ENCODE peak calls at places on chromosomes 3 and 15, in seven cellular contexts. V is AG04450, F is fibroblast of mammary gland, Y is IMR-90, O is breast epithelium, X is endothelial cell, I is thoracic aorta. H is an unnamed sample.

GRCh38 chr3:62201438-62202035 is 171.8 kb downstream of the FEZF2 start:
- DNase-seq in F (peak; percentile 52), Y (peak; percentile 51), I (no peak), V (no peak), X (peak; percentile 26), O (no peak), H (no peak)

GRCh38 chr3:3806856-3807255 is 7.6 kb downstream of the LRRN1 start:
- DNase-seq in V (no peak), X (no peak), F (no peak), I (no peak), Y (no peak), O (no peak), H (no peak)

GRCh38 chr3:153260681-153261080 is 98.7 kb downstream of the RAP2B start:
- DNase-seq in I (no peak), V (no peak), F (no peak), Y (no peak), O (no peak), X (no peak), H (no peak)

GRCh38 chr15:41334293-41335120 is 1.8 kb downstream of the NUSAP1 start:
- DNase-seq in Y (no peak), X (no peak), I (no peak), V (no peak), F (no peak), O (no peak), H (no peak)

GRCh38 chr3:149382091-149382467 is 4.6 kb upstream of the TM4SF1 start:
- DNase-seq in V (peak; percentile 63), Y (peak; percentile 96), F (peak; percentile 90), I (no peak), X (no peak), O (no peak), H (no peak)

GRCh38 chr3:133384331-133385027 is 15.4 kb upstream of the BFSP2 start:
- DNase-seq in I (no peak), Y (peak; percentile 65), X (peak; percentile 74), V (peak; percentile 26), O (peak; percentile 61), F (peak; percentile 43), H (peak; percentile 66)

GRCh38 chr3:187748050-187748481 is 2.8 kb upstream of the BCL6 start:
- DNase-seq in F (peak; percentile 84), X (peak; percentile 97), Y (peak; percentile 78), O (peak; percentile 93), I (peak; percentile 85), V (no peak), H (peak; percentile 81)

GRCh38 chr3:18035641-18036466 is 293.4 kb upstream of the TBC1D5 start:
- DNase-seq in F (no peak), O (no peak), I (no peak), Y (no peak), V (no peak), X (no peak), H (no peak)

GRCh38 chr3:42080452-42080872 is 10.7 kb upstream of the TRAK1 start:
- DNase-seq in O (no peak), Y (peak; percentile 32), F (peak; percentile 75), I (no peak), X (no peak), V (no peak), H (peak; percentile 84)

GRCh38 chr3:19632099-19633074 is 301.6 kb downstream of the EFHB start:
- DNase-seq in F (no peak), X (no peak), Y (no peak), V (no peak), O (no peak), I (no peak), H (no peak)

GRCh38 chr3:14031271-14031670 is 93.4 kb downstream of the CHCHD4 start:
- DNase-seq in I (no peak), O (no peak), X (no peak), Y (peak; percentile 1), V (no peak), F (peak; percentile 37), H (no peak)

GRCh38 chr15:73797366-73798158 is 44.4 kb upstream of the INSYN1 start:
- DNase-seq in X (no peak), I (no peak), V (no peak), O (no peak), F (no peak), Y (no peak), H (no peak)

GRCh38 chr15:26125664-26126063 is 262.5 kb upstream of the ATP10A start:
- DNase-seq in Y (no peak), F (no peak), V (no peak), X (no peak), I (no peak), O (no peak), H (no peak)

GRCh38 chr15:38263996-38264395 is 11.4 kb downstream of the SPRED1 start:
- DNase-seq in F (peak; percentile 65), Y (peak; percentile 80), O (no peak), I (no peak), X (no peak), V (peak; percentile 57), H (no peak)

GRCh38 chr3:81886081-81886480 is 124.6 kb upstream of the GBE1 start:
- DNase-seq in F (peak; percentile 48), I (no peak), V (no peak), Y (no peak), O (no peak), X (no peak), H (no peak)

GRCh38 chr15:70099966-70100494 is 2.3 kb upstream of the TLE3 start:
- DNase-seq in X (no peak), V (no peak), O (no peak), F (no peak), I (no peak), Y (no peak), H (no peak)

GRCh38 chr3:111252795-111253194 is 181.2 kb downstream of the NECTIN3 start:
- DNase-seq in O (no peak), I (no peak), F (peak; percentile 66), Y (peak; percentile 51), V (no peak), X (no peak), H (no peak)
- TF ChIP-seq CTCF in O (no peak), I (no peak), F (peak; percentile 12), Y (no peak), V (no peak), X (no peak), H (no peak)

DNA sequence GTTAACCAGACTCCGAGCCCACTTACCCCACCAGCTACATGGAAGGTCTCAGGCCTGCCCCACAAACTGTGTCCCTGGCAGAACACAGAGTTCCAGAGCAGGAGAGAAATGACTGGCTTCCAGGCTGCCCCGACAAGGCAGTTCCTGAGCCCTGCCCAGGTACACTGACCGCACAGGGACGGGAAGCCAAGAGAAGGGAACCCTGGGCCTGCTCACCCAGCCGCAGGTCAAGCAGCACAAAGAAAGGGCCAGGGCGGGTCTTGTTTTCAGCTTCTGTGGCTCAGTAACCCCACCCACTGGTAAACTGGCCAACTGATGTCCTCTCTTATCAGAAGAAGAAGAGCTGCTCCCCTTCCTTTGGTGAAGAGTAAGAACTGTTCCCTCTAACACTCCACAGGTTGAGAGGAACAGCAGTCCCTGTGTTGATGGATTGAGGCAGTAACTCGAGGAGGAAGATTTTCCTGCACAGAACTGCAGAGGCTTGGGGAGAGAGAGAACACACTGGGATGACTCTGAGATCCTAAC is 68.4 kb downstream of the CRTC3 start:
- DNase-seq in I (no peak), X (no peak), Y (no peak), O (no peak), V (no peak), F (peak; percentile 33), H (no peak)
- TF ChIP-seq CTCF in I (no peak), X (no peak), Y (peak; percentile 1), O (no peak), V (no peak), F (peak; percentile 2), H (no peak)

GRCh38 chr3:141255864-141256263 is 24.2 kb downstream of the PXYLP1 start:
- DNase-seq in X (no peak), F (peak; percentile 53), V (no peak), O (no peak), Y (no peak), I (no peak), H (no peak)
- TF ChIP-seq CTCF in X (no peak), F (peak; percentile 36), V (peak; percentile 16), O (no peak), Y (peak; percentile 28), I (no peak), H (no peak)

GRCh38 chr3:195662-196061 is 901 bp upstream of the CHL1 start:
- DNase-seq in O (no peak), V (no peak), I (no peak), Y (no peak), F (no peak), X (no peak), H (no peak)
- TF ChIP-seq CTCF in O (no peak), V (no peak), I (no peak), Y (no peak), F (no peak), X (no peak), H (no peak)

GRCh38 chr15:58761010-58761388 is 10.1 kb upstream of the MINDY2 start:
- DNase-seq in F (no peak), X (no peak), O (no peak), V (no peak), I (no peak), Y (no peak), H (no peak)
- TF ChIP-seq CTCF in F (no peak), X (no peak), O (no peak), V (no peak), I (no peak), Y (no peak), H (no peak)

GRCh38 chr3:165225604-165226003 is 29.4 kb upstream of the SLITRK3 start:
- DNase-seq in V (no peak), Y (no peak), F (no peak), X (no peak), I (no peak), O (no peak), H (no peak)
- TF ChIP-seq CTCF in V (no peak), Y (no peak), F (no peak), X (no peak), I (no peak), O (no peak), H (no peak)

H was measured in ascending aorta.